ENCODE peak calls at places on chromosomes 3 and 15, in eight cellular contexts. T is brain microvascular endothelial cell; O is Karpas-422; K is Peyer's patch; V is CD8-positive, alpha-beta memory T cell; S is pancreas; D is heart left ventricle; W is cardiac muscle cell. Z is an unnamed sample.

GRCh38 chr3:185846041-185846440 is 21.2 kb upstream of the IGF2BP2 start:
- DNase-seq in T (no peak), O (no peak), K (no peak), V (no peak), S (no peak), D (no peak), W (peak), Z (no peak)

GRCh38 chr3:12984023-12984823 is 89.0 kb downstream of the IQSEC1 start:
- DNase-seq in T (peak), O (peak), K (peak), V (peak), S (no peak), D (no peak), W (peak), Z (no peak)

GRCh38 chr3:55330355-55330754 is 156.8 kb downstream of the WNT5A start:
- DNase-seq in T (peak), O (no peak), K (no peak), V (no peak), S (no peak), D (no peak), W (peak), Z (peak)

GRCh38 chr15:98881526-98882517 is 125.8 kb downstream of the PGPEP1L start:
- DNase-seq in T (no peak), O (peak), K (no peak), V (no peak), S (no peak), D (no peak), W (peak), Z (no peak)

GRCh38 chr15:59138243-59138642 is 33.3 kb downstream of the CCNB2 start:
- DNase-seq in T (peak), O (peak), K (peak), V (peak), S (peak), D (no peak), W (peak), Z (no peak)

GRCh38 chr15:80778964-80779657 is at the start of gene CEMIP:
- DNase-seq in T (peak), O (no peak), K (no peak), V (no peak), S (peak), D (peak), W (peak), Z (no peak)

GRCh38 chr3:129231331-129232119 is 17.9 kb upstream of the COPG1 start:
- DNase-seq in T (peak), O (no peak), K (no peak), V (no peak), S (no peak), D (no peak), W (no peak), Z (no peak)

GRCh38 chr3:94234177-94234788 is 171.4 kb downstream of the NSUN3 start:
- DNase-seq in T (peak), O (peak), K (no peak), V (no peak), S (no peak), D (no peak), W (peak), Z (no peak)

GRCh38 chr3:129116482-129116946 is 5.1 kb downstream of the RAB43 start:
- DNase-seq in T (no peak), O (no peak), K (no peak), V (no peak), S (no peak), D (no peak), W (peak), Z (no peak)

GRCh38 chr3:188295876-188296275 is 141.9 kb downstream of the LPP start:
- DNase-seq in T (no peak), O (no peak), K (no peak), V (no peak), S (no peak), D (no peak), W (no peak), Z (no peak)

GRCh38 chr3:48034000-48034516 is 17.8 kb upstream of the MAP4 start:
- DNase-seq in T (peak), O (no peak), K (no peak), V (no peak), S (no peak), D (no peak), W (peak), Z (peak)

GRCh38 chr3:38382506-38383080 is 36.0 kb downstream of the XYLB start:
- DNase-seq in T (no peak), O (no peak), K (no peak), V (no peak), S (no peak), D (no peak), W (no peak), Z (no peak)

GRCh38 chr15:49235446-49236207 is 65.6 kb downstream of the GALK2 start:
- DNase-seq in T (peak), O (peak), K (no peak), V (peak), S (no peak), D (no peak), W (peak), Z (no peak)
- H3K27ac ChIP-seq in T (no peak), O (no peak), K (no peak), V (no peak), S (no peak), D (no peak), W (no peak), Z (no peak)

GRCh38 chr15:85073556-85074194 is 92.0 kb downstream of the PDE8A start:
- DNase-seq in T (peak), O (no peak), K (no peak), V (no peak), S (no peak), D (no peak), W (no peak), Z (peak)

GRCh38 chr15:85071534-85071933 is 89.9 kb downstream of the PDE8A start:
- DNase-seq in T (no peak), O (no peak), K (no peak), V (no peak), S (no peak), D (no peak), W (no peak), Z (no peak)

GRCh38 chr15:85072917-85073316 is 91.3 kb downstream of the PDE8A start:
- DNase-seq in T (no peak), O (no peak), K (no peak), V (no peak), S (no peak), D (no peak), W (no peak), Z (no peak)

DNA sequence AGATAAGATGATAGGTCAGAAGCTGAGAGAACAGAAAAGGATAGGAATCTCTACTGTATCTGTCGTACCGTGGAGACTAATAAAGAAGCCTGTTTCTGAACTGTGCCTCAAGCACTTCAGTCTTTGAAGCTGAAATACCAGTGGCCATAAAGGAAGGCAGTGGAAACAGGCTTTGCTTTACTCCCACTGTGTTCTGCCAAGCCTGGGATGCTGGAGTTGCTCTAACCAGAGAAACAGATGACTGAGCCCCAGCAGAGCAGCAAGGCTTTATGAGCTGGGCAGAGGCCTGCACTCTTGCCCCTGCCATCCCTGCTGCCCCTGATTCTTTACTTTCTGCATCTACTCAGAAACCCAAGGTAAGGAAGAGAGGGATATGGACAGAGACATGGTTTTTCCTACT is 89.4 kb downstream of the PDE8A start:
- DNase-seq in T (no peak), O (no peak), K (no peak), V (no peak), S (no peak), D (no peak), W (no peak), Z (no peak)
- H3K27ac ChIP-seq in T (no peak), O (no peak), K (no peak), V (no peak), S (no peak), D (no peak), W (no peak), Z (no peak)

GRCh38 chr15:63491979-63492378 is 12.4 kb upstream of the USP3 start:
- DNase-seq in T (peak), O (no peak), K (no peak), V (no peak), S (no peak), D (no peak), W (peak), Z (no peak)

GRCh38 chr15:63492541-63493077 is 11.8 kb upstream of the USP3 start:
- DNase-seq in T (no peak), O (no peak), K (no peak), V (no peak), S (no peak), D (no peak), W (peak), Z (no peak)

GRCh38 chr15:63490345-63491034 is 13.9 kb upstream of the USP3 start:
- DNase-seq in T (no peak), O (no peak), K (no peak), V (no peak), S (no peak), D (no peak), W (no peak), Z (no peak)

GRCh38 chr15:63489352-63489751 is 15.0 kb upstream of the USP3 start:
- DNase-seq in T (no peak), O (no peak), K (no peak), V (no peak), S (no peak), D (no peak), W (no peak), Z (no peak)

GRCh38 chr15:63491116-63491817 is 13.1 kb upstream of the USP3 start:
- DNase-seq in T (no peak), O (peak), K (no peak), V (no peak), S (no peak), D (no peak), W (no peak), Z (no peak)
- H3K27ac ChIP-seq in T (no peak), O (no peak), K (no peak), V (no peak), S (no peak), D (no peak), W (no peak), Z (no peak)

GRCh38 chr15:64825081-64825430 is 391 bp downstream of the PIF1 start:
- DNase-seq in T (no peak), O (peak), K (no peak), V (no peak), S (no peak), D (no peak), W (no peak), Z (no peak)
- H3K27ac ChIP-seq in T (no peak), O (peak), K (no peak), V (no peak), S (no peak), D (peak), W (peak), Z (no peak)

GRCh38 chr15:92006186-92007028 is 152.9 kb downstream of the SLCO3A1 start:
- DNase-seq in T (no peak), O (no peak), K (no peak), V (no peak), S (no peak), D (no peak), W (no peak), Z (no peak)

GRCh38 chr15:92014461-92015030 is 161.0 kb downstream of the SLCO3A1 start:
- DNase-seq in T (no peak), O (peak), K (no peak), V (no peak), S (no peak), D (no peak), W (peak), Z (no peak)

GRCh38 chr15:92009162-92009561 is 155.7 kb downstream of the SLCO3A1 start:
- DNase-seq in T (no peak), O (no peak), K (no peak), V (no peak), S (no peak), D (no peak), W (no peak), Z (no peak)

GRCh38 chr15:92012368-92012629 is 158.8 kb downstream of the SLCO3A1 start:
- DNase-seq in T (no peak), O (no peak), K (no peak), V (no peak), S (no peak), D (no peak), W (peak), Z (no peak)

DNA sequence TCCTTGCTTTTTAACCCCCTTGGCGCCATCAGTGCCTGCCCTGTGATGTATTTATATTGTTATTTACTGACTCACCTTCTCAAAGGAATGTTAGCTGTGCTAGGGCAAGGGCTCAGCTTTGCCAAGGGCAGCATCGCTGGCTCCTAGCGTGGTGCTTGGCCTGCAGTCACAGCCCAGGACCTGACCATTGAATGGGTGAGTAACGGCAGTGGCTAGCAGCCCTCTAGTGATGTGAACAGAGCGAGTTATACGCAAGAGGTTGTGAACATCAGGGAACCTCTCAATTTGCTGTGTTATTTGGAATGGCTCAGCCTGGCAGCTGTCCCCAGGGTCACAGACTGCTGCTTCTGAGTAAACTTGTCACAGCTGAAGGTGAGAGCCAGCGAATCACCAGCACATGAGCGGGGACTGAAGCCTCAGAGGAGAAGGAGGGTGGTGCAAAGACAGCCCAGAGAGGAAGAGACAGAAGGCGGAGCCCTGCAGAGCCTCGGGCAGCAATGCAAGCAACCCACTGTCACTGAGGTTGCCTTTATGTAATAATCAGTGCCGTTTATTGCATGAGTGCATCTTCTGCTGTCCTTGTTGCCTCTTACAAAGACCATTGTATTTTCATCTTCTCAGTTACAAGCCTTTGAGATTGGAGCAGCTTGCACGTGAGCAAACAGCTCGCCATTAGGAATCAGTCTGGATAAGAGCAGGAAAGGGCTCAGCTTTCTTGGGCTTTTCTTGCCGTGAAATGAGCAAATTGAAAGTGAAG is 158.3 kb downstream of the SLCO3A1 start:
- DNase-seq in T (no peak), O (peak), K (no peak), V (no peak), S (no peak), D (peak), W (peak), Z (peak)
- H3K27ac ChIP-seq in T (no peak), O (peak), K (no peak), V (no peak), S (no peak), D (peak), W (peak), Z (peak)

DNA sequence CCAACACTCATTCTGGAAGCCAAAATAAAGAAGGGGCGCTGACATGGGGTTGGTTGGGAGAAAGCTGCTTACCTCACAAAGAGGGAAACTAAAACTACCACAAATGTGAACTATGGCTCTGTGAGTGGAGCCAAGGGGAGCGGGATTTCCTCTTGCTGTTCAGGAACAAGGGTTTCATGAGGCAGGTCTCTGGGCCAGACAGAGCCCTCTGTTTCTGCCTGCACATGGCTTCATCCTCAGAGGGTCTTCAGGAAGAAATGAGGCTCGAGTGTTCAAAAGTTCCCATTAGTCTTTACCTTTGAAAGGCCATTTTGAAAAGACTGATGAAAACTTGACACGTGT is 58.8 kb upstream of the IL12A start:
- DNase-seq in T (no peak), O (no peak), K (no peak), V (no peak), S (no peak), D (no peak), W (no peak), Z (no peak)
- H3K27ac ChIP-seq in T (peak), O (no peak), K (peak), V (no peak), S (no peak), D (peak), W (no peak), Z (peak)

DNA sequence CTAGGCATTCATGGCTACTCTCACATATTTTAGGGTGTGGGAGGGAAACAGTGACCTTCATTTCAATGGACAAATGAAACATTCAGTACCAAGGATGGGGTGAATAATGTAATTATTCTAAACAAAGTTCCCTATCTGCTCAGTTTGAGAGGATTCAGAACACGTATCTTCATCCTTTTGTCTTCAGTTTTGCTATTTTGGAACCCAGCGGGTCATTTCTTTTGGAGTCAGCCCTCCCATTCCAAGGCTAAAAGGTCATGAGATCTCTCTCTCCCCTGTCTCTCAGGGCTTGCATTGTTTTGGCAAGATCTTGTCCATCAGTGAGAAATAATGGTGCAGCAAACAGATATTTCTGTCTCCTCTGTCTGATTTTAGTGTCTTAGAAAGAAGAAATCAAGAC is 16.3 kb upstream of the GATM start:
- DNase-seq in T (no peak), O (no peak), K (no peak), V (no peak), S (no peak), D (no peak), W (no peak), Z (no peak)
- H3K27ac ChIP-seq in T (no peak), O (no peak), K (no peak), V (no peak), S (no peak), D (no peak), W (no peak), Z (no peak)

DNA sequence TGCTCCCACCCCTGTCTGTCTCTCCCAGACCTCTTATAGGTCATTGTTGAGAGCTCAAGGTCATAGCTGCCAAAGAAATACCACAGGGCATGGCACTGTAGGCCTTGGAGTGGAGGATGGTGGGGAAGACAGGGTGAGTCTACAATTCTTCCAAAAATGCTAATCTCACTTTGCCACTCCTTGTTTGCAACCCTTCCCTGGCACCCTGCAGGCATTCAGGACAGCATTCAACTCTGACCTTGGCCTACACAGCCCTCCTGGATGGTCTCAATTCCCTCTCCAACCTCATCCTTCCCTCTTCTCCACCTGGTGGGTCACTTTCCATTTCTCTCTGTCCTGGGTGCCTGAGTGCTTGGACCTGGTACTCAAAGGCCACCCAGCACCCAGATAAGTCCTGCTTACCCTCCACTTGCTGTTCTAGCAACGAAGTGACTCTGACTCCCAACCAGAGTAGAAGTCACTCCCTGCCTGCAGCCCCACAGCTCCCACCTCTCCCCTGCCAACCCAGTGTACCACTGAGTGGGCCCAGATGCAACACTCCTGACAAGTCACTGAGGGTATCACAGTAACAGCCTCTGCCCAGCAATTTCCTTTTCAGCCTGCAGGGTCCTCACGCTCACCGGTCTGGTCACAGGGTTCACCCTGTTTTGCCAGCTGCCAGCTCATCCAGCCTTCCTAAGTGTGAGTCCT is 36.6 kb downstream of the AMOTL2 start:
- DNase-seq in T (no peak), O (no peak), K (no peak), V (no peak), S (no peak), D (no peak), W (no peak), Z (no peak)
- H3K27ac ChIP-seq in T (no peak), O (no peak), K (no peak), V (no peak), S (no peak), D (no peak), W (no peak), Z (peak)

GRCh38 chr15:62475595-62475994 is 310.5 kb upstream of the C2CD4B start:
- DNase-seq in T (no peak), O (no peak), K (no peak), V (no peak), S (no peak), D (no peak), W (no peak), Z (no peak)
- H3K27ac ChIP-seq in T (no peak), O (no peak), K (no peak), V (no peak), S (no peak), D (no peak), W (no peak), Z (no peak)

Z was measured in epithelial cell of prostate.